ENCODE peak calls at places on chromosomes 12 and 14, in six cellular contexts. I, H, N, T, P and O are unnamed samples. For H3K4me1, the result is how much of the 10 kb centered on the place peaks cover.

GRCh38 chr12:49893753-49894752 is 9.6 kb downstream of the FAIM2 start:
- DNase-seq in I (peak), T (no peak), P (no peak), N (peak), H (no peak), O (no peak)

GRCh38 chr12:132513070-132513398 is 23.1 kb downstream of the FBRSL1 start:
- DNase-seq in N (peak), T (no peak), I (no peak), P (no peak), H (no peak), O (no peak)

GRCh38 chr14:89503458-89503996 is 86.5 kb upstream of the FOXN3 start:
- DNase-seq in I (no peak), T (no peak), N (no peak), P (no peak), H (no peak), O (no peak)

GRCh38 chr14:86708846-86709339 is 1178.9 kb downstream of the FLRT2 start:
- DNase-seq in P (no peak), T (no peak), I (no peak), H (no peak), N (no peak), O (no peak)

GRCh38 chr14:77037886-77038511 is 9.5 kb upstream of the IRF2BPL start:
- DNase-seq in N (peak), T (peak), P (no peak), H (no peak), I (peak), O (no peak)

GRCh38 chr14:105168979-105169507 is 467 bp upstream of the JAG2 start:
- DNase-seq in H (peak), P (no peak), T (no peak), N (no peak), I (peak), O (no peak)

GRCh38 chr14:22506778-22507351 is 82.2 kb downstream of the DAD1 start:
- DNase-seq in H (no peak), T (no peak), I (no peak), N (no peak), P (no peak), O (no peak)

GRCh38 chr14:102525213-102526143 is 15.9 kb upstream of the ANKRD9 start:
- DNase-seq in H (peak), I (peak), T (no peak), N (peak), P (no peak), O (no peak)

GRCh38 chr12:61513972-61514371 is 746.2 kb upstream of the USP15 start:
- DNase-seq in T (no peak), N (no peak), P (no peak), H (no peak), I (no peak), O (no peak)

GRCh38 chr12:132141976-132142678 is 2.0 kb downstream of the DDX51 start:
- DNase-seq in P (peak), I (no peak), H (no peak), T (peak), N (no peak), O (no peak)

GRCh38 chr14:72714094-72714493 is 179.8 kb downstream of the DPF3 start:
- DNase-seq in I (no peak), P (no peak), H (peak), N (no peak), T (no peak), O (no peak)

GRCh38 chr14:76056128-76056527 is 70.6 kb downstream of the IFT43 start:
- DNase-seq in H (no peak), T (no peak), P (no peak), I (no peak), N (peak), O (no peak)

GRCh38 chr12:43069768-43070221 is 480.2 kb upstream of the PRICKLE1 start:
- DNase-seq in P (no peak), T (peak), H (no peak), N (peak), I (no peak), O (peak)

GRCh38 chr12:48031135-48031960 is 27.1 kb upstream of the COL2A1 start:
- DNase-seq in N (no peak), I (no peak), T (no peak), H (no peak), P (no peak), O (no peak)

GRCh38 chr12:46531059-46531785 is 158.6 kb upstream of the SLC38A2 start:
- DNase-seq in T (no peak), I (no peak), P (no peak), H (no peak), N (no peak), O (no peak)

GRCh38 chr14:105197274-105197673 is 16.2 kb upstream of the NUDT14 start:
- DNase-seq in T (no peak), N (peak), P (no peak), H (no peak), I (no peak), O (peak)

GRCh38 chr12:101747695-101748094 is 8.4 kb upstream of the SYCP3 start:
- DNase-seq in N (no peak), H (no peak), T (no peak), I (no peak), P (no peak), O (no peak)

GRCh38 chr14:49897965-49898364 is 5.1 kb downstream of the ARF6 start:
- DNase-seq in H (no peak), P (no peak), I (no peak), T (no peak), N (no peak), O (no peak)

GRCh38 chr12:59698599-59698998 is 102.8 kb downstream of the SLC16A7 start:
- DNase-seq in H (no peak), T (no peak), P (no peak), N (peak), I (no peak), O (no peak)

GRCh38 chr12:83700858-83701257 is 1014.2 kb downstream of the TMTC2 start:
- DNase-seq in I (no peak), N (peak), T (no peak), P (no peak), H (no peak), O (no peak)

GRCh38 chr14:20690848-20691640 is 2.5 kb downstream of the ANG start:
- DNase-seq in H (peak), P (no peak), N (peak), I (no peak), T (no peak), O (peak)

GRCh38 chr12:25155031-25155576 is 39.9 kb downstream of the DNAI7 start:
- DNase-seq in I (no peak), P (no peak), T (no peak), N (peak), H (no peak), O (no peak)

GRCh38 chr14:36221097-36221496 is 44.6 kb upstream of the PTCSC3 start:
- DNase-seq in H (no peak), N (no peak), T (no peak), P (no peak), I (no peak), O (no peak)

GRCh38 chr12:47433876-47434275 is 272.0 kb downstream of the RPAP3 start:
- DNase-seq in N (no peak), I (no peak), P (no peak), T (no peak), H (no peak), O (no peak)

GRCh38 chr12:52753283-52753682 is 23.9 kb downstream of the KRT76 start:
- DNase-seq in P (no peak), I (no peak), N (no peak), T (no peak), H (no peak), O (no peak)

GRCh38 chr12:126385785-126386184 is 1320.5 kb downstream of the AACS start:
- DNase-seq in N (peak), T (no peak), I (no peak), H (no peak), P (no peak), O (no peak)

GRCh38 chr14:37903561-37904191 is 304.0 kb upstream of the SSTR1 start:
- DNase-seq in N (peak), I (no peak), P (no peak), H (no peak), T (no peak), O (no peak)

GRCh38 chr14:100317897-100318808 is 5.0 kb upstream of the SLC25A47 start:
- DNase-seq in I (peak), T (peak), H (peak), N (peak), P (peak), O (peak)

GRCh38 chr12:112823582-112824149 is 32.1 kb downstream of the RPH3A start:
- DNase-seq in T (no peak), I (no peak), H (no peak), P (no peak), N (no peak), O (no peak)

GRCh38 chr14:93103392-93104080 is 12.2 kb downstream of the ITPK1 start:
- DNase-seq in T (no peak), H (peak), N (peak), P (no peak), I (peak), O (no peak)

GRCh38 chr12:116204169-116204568 is 73.3 kb downstream of the MED13L start:
- DNase-seq in I (no peak), T (no peak), P (no peak), N (no peak), H (no peak), O (no peak)

GRCh38 chr12:8950287-8950574 is 786 bp upstream of the M6PR start:
- DNase-seq in P (no peak), T (no peak), I (no peak), N (no peak), H (no peak), O (no peak)

GRCh38 chr12:13387074-13387473 is 190.5 kb downstream of the EMP1 start:
- DNase-seq in H (no peak), N (no peak), I (no peak), T (no peak), P (no peak), O (no peak)

DNA sequence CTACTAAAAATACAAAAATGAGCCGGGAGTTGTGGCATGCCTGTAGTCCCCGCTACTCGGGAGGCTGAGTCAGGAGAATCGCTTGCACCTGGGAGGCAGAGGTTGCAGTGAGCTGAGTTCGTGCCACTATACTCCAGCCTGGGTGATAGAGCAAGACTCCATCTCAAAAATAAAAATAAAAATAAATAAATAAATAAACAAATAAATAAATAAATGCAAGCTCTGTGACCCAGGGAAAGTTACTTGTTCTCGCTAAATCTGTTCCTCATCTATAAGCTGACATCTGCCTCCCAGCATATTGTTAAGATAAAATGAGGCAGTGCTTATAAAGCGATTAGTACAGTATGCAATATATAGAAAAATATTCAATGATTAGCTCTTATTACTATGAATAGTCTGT is 56.4 kb upstream of the STK38L start:
- DNase-seq in T (no peak), N (no peak), I (no peak), H (no peak), P (no peak), O (no peak)
- H3K4me1 ChIP-seq in T (under half), N (under half), I (under half), H (under half), P (half or more), O (under half)

GRCh38 chr12:96366255-96366654 is 34.0 kb downstream of the CDK17 start:
- DNase-seq in P (no peak), N (no peak), T (no peak), H (no peak), I (no peak), O (no peak)
- H3K4me3 ChIP-seq in P (no peak), N (no peak), T (no peak), H (no peak), I (no peak), O (no peak)

DNA sequence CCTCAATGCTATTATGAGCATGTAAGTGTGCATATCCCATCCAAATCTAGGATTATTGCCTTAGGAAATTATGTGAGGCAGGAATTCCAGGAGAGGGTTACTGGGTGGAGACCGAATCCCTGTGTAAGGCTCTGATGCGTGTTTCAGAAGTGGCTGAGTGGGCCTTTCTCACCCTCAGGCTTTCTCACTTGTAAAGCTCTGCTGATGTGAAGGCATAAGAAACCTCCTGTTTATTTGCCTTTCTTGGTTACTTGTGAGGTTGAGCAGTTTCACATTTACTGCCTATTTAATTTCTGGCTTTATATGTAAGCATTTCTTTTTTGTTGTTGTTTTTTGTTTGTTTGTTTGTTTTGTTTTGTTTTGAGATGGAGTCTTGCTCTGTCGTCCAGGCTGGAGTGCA is 11.0 kb downstream of the IL31 start:
- DNase-seq in T (no peak), H (no peak), P (no peak), N (no peak), I (no peak), O (no peak)
- H3K4me1 ChIP-seq in T (under half), H (under half), P (under half), N (under half), I (under half), O (under half)

DNA sequence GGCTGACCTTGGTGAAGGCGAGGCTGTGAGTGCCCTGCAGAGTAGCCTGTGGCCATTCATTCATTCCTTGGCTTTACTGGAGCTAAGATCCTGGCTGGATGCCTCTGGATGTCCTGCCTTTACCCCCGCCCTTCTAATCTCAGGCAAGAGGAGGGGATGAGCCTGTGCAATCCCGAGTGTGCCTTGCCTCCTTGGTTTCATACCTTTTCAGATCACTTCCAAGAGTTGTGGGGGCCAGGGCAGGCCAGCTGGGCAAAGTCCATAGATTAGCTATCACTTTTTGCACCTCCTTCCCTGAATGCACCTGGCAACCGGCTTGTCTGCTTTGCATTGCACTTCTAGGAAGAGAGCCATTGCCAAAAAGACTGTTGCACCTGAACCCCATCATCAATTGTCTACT is 1.5 kb downstream of the VRTN start:
- DNase-seq in N (no peak), P (peak), H (no peak), I (peak), T (no peak), O (no peak)
- H3K4me3 ChIP-seq in N (no peak), P (no peak), H (no peak), I (no peak), T (no peak), O (no peak)

GRCh38 chr12:1466481-1467260 is 127.7 kb downstream of the FBXL14 start:
- DNase-seq in P (no peak), H (no peak), N (no peak), I (no peak), T (no peak), O (no peak)

GRCh38 chr12:1469063-1469462 is 125.3 kb downstream of the FBXL14 start:
- DNase-seq in H (no peak), T (no peak), N (no peak), P (no peak), I (no peak), O (no peak)

GRCh38 chr12:1473418-1473817 is 121.0 kb downstream of the FBXL14 start:
- DNase-seq in I (no peak), T (no peak), H (peak), P (no peak), N (no peak), O (no peak)

GRCh38 chr12:1471224-1471623 is 123.2 kb downstream of the FBXL14 start:
- DNase-seq in N (no peak), P (no peak), T (no peak), I (no peak), H (no peak), O (no peak)

DNA sequence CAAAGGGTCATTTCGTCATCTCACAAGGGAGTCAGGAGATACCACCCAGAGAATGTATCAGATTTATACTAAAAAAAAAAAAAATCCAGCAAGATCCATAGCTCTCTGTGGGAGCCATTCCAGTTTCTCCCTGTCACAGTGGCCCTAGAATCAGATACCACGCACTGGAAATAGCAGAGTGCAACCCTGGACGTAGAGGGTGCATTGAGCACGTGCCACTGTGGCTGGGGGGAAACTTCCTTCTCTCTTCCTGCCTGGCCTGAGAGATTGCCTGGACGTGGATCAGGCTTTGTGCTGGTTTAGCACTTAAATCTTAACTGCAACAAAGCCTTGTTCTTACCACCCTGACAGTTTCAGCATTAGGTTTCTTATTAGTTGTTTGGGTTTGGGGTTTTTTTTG is 124.3 kb downstream of the FBXL14 start:
- DNase-seq in I (no peak), T (no peak), P (no peak), H (no peak), N (no peak), O (no peak)
- H3K4me1 ChIP-seq in I (under half), T (under half), P (half or more), H (under half), N (under half), O (half or more)